ENCODE peak calls at places on chromosomes 5 and 9, in nine cellular contexts. Q is lower lobe of right lung; P is IMR-90; S is cardiac muscle cell; I is aorta; W is effector memory CD4-positive, alpha-beta T cell; U is heart left ventricle; N is esophagus squamous epithelium; E is CD4-positive, alpha-beta memory T cell. M is an unnamed sample.

GRCh38 chr5:150175536-150175935 is 9.0 kb downstream of the CDX1 start:
- DNase-seq in W (no peak), U (no peak), N (no peak), Q (no peak), I (no peak), E (no peak), P (peak), S (peak), M (peak)

GRCh38 chr5:103205991-103206700 is 52.4 kb upstream of the MACIR start:
- DNase-seq in P (no peak), S (no peak), I (no peak), U (no peak), E (no peak), W (no peak), N (no peak), Q (no peak), M (no peak)

GRCh38 chr5:71922584-71923106 is 184.6 kb upstream of the MAP1B start:
- DNase-seq in I (no peak), Q (no peak), W (no peak), E (no peak), N (no peak), P (peak), U (no peak), S (peak), M (peak)

GRCh38 chr9:28267351-28267750 is 694.1 kb upstream of the C9orf72 start:
- DNase-seq in E (no peak), N (no peak), S (no peak), P (no peak), U (no peak), Q (no peak), W (no peak), I (no peak), M (no peak)

GRCh38 chr5:181042036-181042435 is 2.0 kb downstream of the BTNL9 start:
- DNase-seq in S (no peak), Q (no peak), E (no peak), W (no peak), U (no peak), I (peak), P (no peak), N (no peak), M (no peak)

GRCh38 chr5:91280942-91281269 is 102.2 kb downstream of the ARRDC3 start:
- DNase-seq in E (no peak), W (no peak), N (no peak), S (no peak), Q (no peak), U (no peak), I (no peak), P (no peak), M (no peak)

GRCh38 chr5:127961764-127962148 is 121.8 kb upstream of the SLC12A2 start:
- DNase-seq in E (no peak), S (no peak), W (no peak), P (no peak), N (no peak), Q (no peak), U (no peak), I (no peak), M (no peak)

GRCh38 chr9:135768516-135769218 is 66.7 kb downstream of the KCNT1 start:
- DNase-seq in U (no peak), P (no peak), N (no peak), W (no peak), I (no peak), E (no peak), Q (no peak), S (no peak), M (no peak)

GRCh38 chr5:123144096-123144495 is 55.1 kb downstream of the PRDM6 start:
- DNase-seq in P (no peak), W (no peak), I (no peak), E (no peak), S (no peak), N (no peak), Q (no peak), U (no peak), M (no peak)

GRCh38 chr9:18474778-18475177 is 825 bp downstream of the ADAMTSL1 start:
- DNase-seq in N (no peak), Q (no peak), P (peak), I (no peak), E (no peak), S (peak), W (no peak), U (no peak), M (no peak)

GRCh38 chr5:133051117-133051546 is 681 bp upstream of the HSPA4 start:
- DNase-seq in S (no peak), P (no peak), Q (no peak), U (no peak), W (no peak), I (no peak), E (no peak), N (no peak), M (no peak)

GRCh38 chr9:136488247-136489214 is 5.7 kb upstream of the SEC16A start:
- DNase-seq in I (peak), S (peak), E (peak), N (no peak), P (peak), U (peak), Q (peak), W (peak), M (peak)

GRCh38 chr5:124057815-124058231 is 545.8 kb downstream of the CSNK1G3 start:
- DNase-seq in E (no peak), I (no peak), S (no peak), N (no peak), P (no peak), U (no peak), Q (no peak), W (no peak), M (no peak)

GRCh38 chr9:137295313-137296213 is 6.5 kb downstream of the NRARP start:
- DNase-seq in Q (no peak), U (peak), P (no peak), N (no peak), S (peak), W (no peak), I (no peak), E (peak), M (peak)

GRCh38 chr5:151094054-151094858 is 13.4 kb upstream of the TNIP1 start:
- DNase-seq in W (peak), S (peak), I (no peak), U (no peak), E (peak), Q (no peak), P (peak), N (no peak), M (no peak)

GRCh38 chr5:173201636-173202265 is 33.3 kb downstream of the NKX2-5 start:
- DNase-seq in W (no peak), I (no peak), P (peak), E (no peak), S (peak), Q (no peak), U (no peak), N (no peak), M (peak)

GRCh38 chr9:127095416-127095815 is 27.0 kb downstream of the ANGPTL2 start:
- DNase-seq in Q (no peak), S (no peak), U (no peak), E (no peak), I (no peak), W (no peak), N (no peak), P (no peak), M (no peak)

GRCh38 chr5:114325552-114325951 is 36.3 kb upstream of the KCNN2 start:
- DNase-seq in Q (no peak), E (no peak), U (peak), W (no peak), P (peak), N (no peak), S (peak), I (no peak), M (no peak)

GRCh38 chr9:134585746-134586706 is 55.6 kb upstream of the COL5A1 start:
- DNase-seq in Q (no peak), W (no peak), E (no peak), S (peak), P (peak), N (no peak), I (peak), U (no peak), M (peak)

GRCh38 chr9:36867672-36868471 is 166.2 kb downstream of the PAX5 start:
- DNase-seq in Q (no peak), U (no peak), W (no peak), I (no peak), N (no peak), P (no peak), S (no peak), E (no peak), M (no peak)

GRCh38 chr5:110807174-110807573 is 68.4 kb downstream of the SLC25A46 start:
- DNase-seq in N (no peak), Q (no peak), E (no peak), U (peak), I (no peak), P (peak), W (no peak), S (peak), M (no peak)

GRCh38 chr9:123373941-123374340 is 17.9 kb downstream of the CRB2 start:
- DNase-seq in I (no peak), U (no peak), W (no peak), N (no peak), Q (no peak), E (no peak), S (peak), P (no peak), M (no peak)

GRCh38 chr5:102421647-102422046 is 77.2 kb downstream of the SLCO6A1 start:
- DNase-seq in W (no peak), S (no peak), E (no peak), U (no peak), P (no peak), Q (no peak), N (no peak), I (peak), M (no peak)

GRCh38 chr9:105620996-105621395 is 41.3 kb upstream of the TAL2 start:
- DNase-seq in U (no peak), P (no peak), S (no peak), N (no peak), W (no peak), I (no peak), Q (no peak), E (no peak), M (no peak)

GRCh38 chr5:6714221-6715041 is 1.2 kb downstream of the TENT4A start:
- DNase-seq in N (no peak), W (no peak), I (no peak), U (no peak), E (peak), P (no peak), S (peak), Q (peak), M (peak)

GRCh38 chr5:58999804-59000595 is 417.1 kb downstream of the RAB3C start:
- DNase-seq in S (no peak), U (no peak), P (no peak), Q (no peak), W (no peak), N (no peak), E (no peak), I (no peak), M (peak)

GRCh38 chr5:181181650-181182565 is 23.1 kb downstream of the TRIM7 start:
- DNase-seq in U (peak), P (peak), N (no peak), S (peak), E (peak), I (peak), W (peak), Q (peak), M (peak)

GRCh38 chr5:42638972-42639371 is 117.6 kb upstream of the CCDC152 start:
- DNase-seq in N (no peak), I (no peak), U (no peak), W (no peak), S (no peak), Q (no peak), E (no peak), P (no peak), M (no peak)

GRCh38 chr5:135887447-135887864 is 8.2 kb downstream of the IL9 start:
- DNase-seq in Q (peak), S (peak), P (peak), I (no peak), E (peak), N (no peak), U (peak), W (peak), M (peak)

GRCh38 chr5:150352531-150353394 is 4.7 kb upstream of the TCOF1 start:
- DNase-seq in U (no peak), N (no peak), Q (no peak), P (peak), W (no peak), I (no peak), E (no peak), S (no peak), M (no peak)

GRCh38 chr5:81750308-81751008 is 439 bp downstream of the SSBP2 start:
- DNase-seq in U (no peak), S (no peak), P (no peak), I (peak), E (peak), W (peak), Q (no peak), N (no peak), M (peak)

GRCh38 chr9:38305616-38306015 is 86.9 kb upstream of the ALDH1B1 start:
- DNase-seq in P (no peak), E (no peak), Q (no peak), N (no peak), W (no peak), I (no peak), U (no peak), S (no peak), M (no peak)

GRCh38 chr5:171312129-171312819 is 3.2 kb downstream of the TLX3 start:
- DNase-seq in W (no peak), Q (no peak), S (no peak), U (no peak), P (no peak), N (no peak), I (no peak), E (no peak), M (no peak)

GRCh38 chr5:77942578-77943239 is 166.6 kb upstream of the TBCA start:
- DNase-seq in P (no peak), I (no peak), E (no peak), S (no peak), W (no peak), Q (no peak), N (no peak), U (no peak), M (no peak)
- H3K27ac ChIP-seq in P (no peak), I (no peak), E (no peak), S (no peak), W (no peak), Q (no peak), N (no peak), U (no peak), M (no peak)

GRCh38 chr5:53543401-53543800 is 17.0 kb upstream of the NDUFS4 start:
- DNase-seq in Q (no peak), N (no peak), W (no peak), U (no peak), E (no peak), I (no peak), P (peak), S (peak), M (no peak)
- H3K27ac ChIP-seq in Q (no peak), N (no peak), W (no peak), U (no peak), E (no peak), I (no peak), P (no peak), S (no peak), M (no peak)

GRCh38 chr5:73446631-73447233 is 1.8 kb downstream of the FOXD1 start:
- DNase-seq in U (no peak), I (peak), Q (no peak), S (no peak), W (no peak), E (no peak), N (no peak), P (no peak), M (no peak)

GRCh38 chr5:73445708-73446630 is 2.6 kb downstream of the FOXD1 start:
- DNase-seq in W (no peak), P (no peak), U (no peak), I (no peak), N (no peak), S (no peak), E (no peak), Q (no peak), M (no peak)

GRCh38 chr5:73448451-73449136 is at the start of gene FOXD1:
- DNase-seq in E (peak), U (peak), I (peak), N (peak), P (peak), Q (peak), S (peak), W (no peak), M (peak)

GRCh38 chr5:73448072-73448432 is 525 bp downstream of the FOXD1 start:
- DNase-seq in U (no peak), E (no peak), I (peak), N (no peak), Q (no peak), W (no peak), P (no peak), S (no peak), M (no peak)

GRCh38 chr5:73447234-73448071 is 1.1 kb downstream of the FOXD1 start:
- DNase-seq in W (no peak), S (peak), Q (peak), P (peak), U (no peak), N (no peak), I (peak), E (peak), M (no peak)
- H3K27ac ChIP-seq in W (no peak), S (no peak), Q (no peak), P (peak), U (no peak), N (peak), I (peak), E (no peak), M (peak)

DNA sequence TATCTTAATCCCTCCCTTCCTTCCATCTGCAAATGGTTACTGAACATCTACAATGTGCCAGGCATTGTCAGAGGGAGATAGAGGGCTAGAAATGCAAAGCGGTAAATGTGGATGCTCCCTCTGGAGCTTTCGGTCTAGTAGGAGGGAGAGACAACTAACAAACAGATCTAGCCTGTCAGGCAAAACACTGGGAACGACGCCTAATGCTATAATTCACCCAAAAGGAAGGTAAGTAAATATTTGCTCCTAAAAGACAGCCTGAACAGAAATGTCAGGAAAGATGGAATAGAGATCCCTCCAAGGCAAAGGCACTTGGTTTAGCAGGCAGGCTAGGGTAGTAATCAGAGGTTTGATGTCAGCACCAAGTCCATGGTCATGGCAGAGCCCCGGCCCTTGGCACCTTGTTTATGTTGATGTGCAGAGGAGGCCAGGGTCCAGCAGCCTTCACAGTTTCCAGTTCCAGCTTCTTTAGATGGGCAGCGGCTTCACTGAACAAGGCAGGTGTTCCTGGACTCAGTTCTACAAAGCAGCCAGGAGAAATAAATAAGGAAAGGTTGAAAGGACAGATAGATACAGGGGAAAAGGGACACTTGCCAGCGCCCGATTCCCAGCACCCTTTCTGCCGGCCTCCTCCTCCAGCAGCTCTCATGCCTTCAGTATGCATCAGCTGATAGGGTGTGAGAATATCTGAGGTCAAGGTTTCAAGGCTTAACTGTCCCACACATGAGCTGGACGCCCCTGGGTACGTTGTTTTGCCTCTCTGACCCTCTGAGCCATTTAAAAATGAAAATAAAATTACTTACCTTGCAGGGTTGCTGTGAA is 46.5 kb upstream of the FRRS1L start:
- DNase-seq in S (no peak), W (no peak), Q (no peak), U (peak), P (no peak), N (no peak), E (no peak), I (no peak), M (no peak)
- H3K27ac ChIP-seq in S (no peak), W (no peak), Q (no peak), U (peak), P (no peak), N (no peak), E (no peak), I (no peak), M (no peak)

DNA sequence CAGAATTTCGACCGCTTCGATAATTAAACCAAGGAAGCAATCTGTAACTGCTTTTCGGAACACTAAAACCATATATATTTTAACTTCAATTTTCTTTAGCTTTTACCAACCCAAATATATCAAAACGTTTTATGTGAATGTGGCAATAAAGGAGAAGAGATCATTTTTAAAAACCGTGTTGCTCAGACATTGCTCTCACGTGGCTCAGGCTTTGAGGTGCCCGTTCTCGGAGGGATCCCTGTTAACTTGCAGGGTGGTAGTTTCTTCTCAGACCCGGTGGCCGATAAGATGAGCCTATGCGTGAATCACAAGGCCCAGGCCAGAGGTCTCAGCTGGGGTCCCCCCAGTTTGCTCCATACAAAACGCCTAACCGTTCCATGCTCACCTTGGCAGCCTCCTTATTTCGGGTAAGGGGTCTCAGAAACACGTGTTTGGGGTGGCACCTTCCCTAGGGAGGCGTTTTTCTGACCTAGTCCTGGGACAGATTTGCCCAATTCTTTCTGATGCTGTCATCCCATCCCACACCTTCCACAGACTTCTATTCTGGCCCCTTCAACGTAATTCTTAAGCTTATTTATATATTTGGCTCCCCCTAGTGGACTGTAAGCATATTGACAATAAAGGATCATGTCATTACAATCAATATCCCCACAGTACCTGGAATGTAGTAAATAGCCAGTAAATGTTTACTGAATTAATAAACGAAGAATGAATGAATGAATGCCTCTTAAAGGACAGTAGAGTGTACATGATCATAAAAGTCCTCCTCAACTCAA is 48.2 kb downstream of the THBS4 start:
- DNase-seq in W (no peak), E (peak), S (peak), U (no peak), N (no peak), Q (no peak), I (no peak), P (peak), M (peak)
- H3K27ac ChIP-seq in W (no peak), E (no peak), S (no peak), U (peak), N (peak), Q (peak), I (peak), P (no peak), M (peak)

DNA sequence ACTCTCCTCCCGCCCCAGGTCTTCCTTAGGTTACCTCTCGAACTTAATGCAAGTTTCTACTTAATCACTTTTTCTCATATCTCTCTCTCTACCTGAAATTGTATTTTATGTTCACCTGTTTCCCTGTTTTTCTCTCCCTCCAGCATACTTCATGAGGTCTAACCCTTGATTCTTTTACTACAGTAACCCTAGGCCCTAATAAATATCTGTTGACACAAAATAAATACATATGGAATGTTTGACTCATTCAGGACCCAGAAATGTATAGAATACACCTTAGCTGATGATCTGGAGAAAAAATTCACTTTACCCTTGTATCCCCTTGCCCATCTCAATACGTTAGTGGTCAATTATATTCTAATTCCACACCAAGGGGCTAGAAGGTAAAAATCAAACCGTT is 250.9 kb upstream of the PTGER4 start:
- DNase-seq in Q (no peak), W (no peak), P (no peak), E (no peak), S (no peak), N (no peak), U (no peak), I (no peak), M (no peak)
- H3K27ac ChIP-seq in Q (no peak), W (peak), P (no peak), E (peak), S (no peak), N (no peak), U (no peak), I (no peak), M (no peak)

M was measured in RWPE1.